ENCODE peak calls at places on chromosomes 1 and 21, in seven cellular contexts. K is NCI-H1105, Y is Caki2, M is T-cell, G is dermis blood vessel endothelial cell, C is fibroblast of mammary gland, J is mesendoderm. I is an unnamed sample.

GRCh38 chr1:106700151-106700550 is 356.3 kb upstream of the PRMT6 start:
- DNase-seq in K (no peak), Y (no peak), M (no peak), G (no peak), C (peak), J (no peak), I (no peak)

GRCh38 chr1:58396150-58396549 is 150.4 kb downstream of the OMA1 start:
- DNase-seq in K (no peak), Y (no peak), M (no peak), G (peak), C (no peak), J (no peak), I (no peak)

GRCh38 chr1:160061376-160062100 is 8.4 kb downstream of the KCNJ10 start:
- DNase-seq in K (no peak), Y (no peak), M (no peak), G (no peak), C (no peak), J (peak), I (no peak)

GRCh38 chr1:24392982-24393645 is 20.5 kb downstream of the STPG1 start:
- DNase-seq in K (no peak), Y (no peak), M (no peak), G (no peak), C (no peak), J (no peak), I (no peak)

GRCh38 chr1:3625151-3625907 is 514 bp downstream of the TPRG1L start:
- DNase-seq in K (peak), Y (peak), M (peak), G (peak), C (peak), J (peak), I (no peak)

GRCh38 chr1:36553591-36554417 is 71.1 kb upstream of the CSF3R start:
- DNase-seq in K (peak), Y (peak), M (peak), G (peak), C (peak), J (peak), I (peak)

GRCh38 chr1:28437260-28437923 is 67.9 kb downstream of the PHACTR4 start:
- DNase-seq in K (no peak), Y (peak), M (no peak), G (peak), C (peak), J (peak), I (no peak)

GRCh38 chr1:93704063-93704462 is 22.4 kb upstream of the BCAR3 start:
- DNase-seq in K (no peak), Y (no peak), M (no peak), G (no peak), C (no peak), J (no peak), I (no peak)

GRCh38 chr1:31688233-31688918 is 15.4 kb downstream of the COL16A1 start:
- DNase-seq in K (no peak), Y (no peak), M (no peak), G (no peak), C (no peak), J (no peak), I (no peak)

GRCh38 chr1:67668660-67669059 is 16.3 kb upstream of the GADD45A start:
- DNase-seq in K (no peak), Y (no peak), M (no peak), G (no peak), C (peak), J (no peak), I (no peak)

GRCh38 chr1:227945891-227946623 is 1.7 kb downstream of the WNT9A start:
- DNase-seq in K (no peak), Y (peak), M (no peak), G (peak), C (peak), J (peak), I (no peak)

GRCh38 chr21:41564871-41565281 is 56.9 kb upstream of the TMPRSS2 start:
- DNase-seq in K (no peak), Y (no peak), M (no peak), G (peak), C (peak), J (no peak), I (no peak)

GRCh38 chr1:18950415-18951026 is 6.0 kb downstream of the IFFO2 start:
- DNase-seq in K (no peak), Y (no peak), M (no peak), G (peak), C (no peak), J (no peak), I (no peak)

GRCh38 chr21:41784456-41785102 is 17.7 kb upstream of the RIPK4 start:
- DNase-seq in K (no peak), Y (no peak), M (no peak), G (no peak), C (no peak), J (no peak), I (no peak)

GRCh38 chr1:224707849-224708725 is 92.0 kb downstream of the CNIH3 start:
- DNase-seq in K (no peak), Y (no peak), M (no peak), G (no peak), C (peak), J (no peak), I (no peak)

GRCh38 chr1:41545996-41546938 is 61.8 kb upstream of the EDN2 start:
- DNase-seq in K (no peak), Y (no peak), M (no peak), G (no peak), C (peak), J (no peak), I (no peak)

GRCh38 chr21:45989355-45990048 is 7.9 kb downstream of the COL6A1 start:
- DNase-seq in K (no peak), Y (no peak), M (no peak), G (no peak), C (no peak), J (no peak), I (no peak)

GRCh38 chr21:44869860-44870747 is 3.4 kb downstream of the PTTG1IP start:
- DNase-seq in K (no peak), Y (peak), M (no peak), G (peak), C (peak), J (peak), I (no peak)

GRCh38 chr21:28487455-28488070 is 505.1 kb downstream of the LTN1 start:
- DNase-seq in K (no peak), Y (no peak), M (no peak), G (no peak), C (peak), J (no peak), I (no peak)

GRCh38 chr1:83508485-83509151 is 490.3 kb downstream of the TTLL7 start:
- DNase-seq in K (no peak), Y (no peak), M (peak), G (no peak), C (peak), J (peak), I (peak)

GRCh38 chr1:94411217-94411616 is 7.0 kb upstream of the ABCD3 start:
- DNase-seq in K (no peak), Y (no peak), M (no peak), G (no peak), C (no peak), J (no peak), I (no peak)

GRCh38 chr1:8910914-8911313 is 32.4 kb upstream of the ENO1 start:
- DNase-seq in K (no peak), Y (no peak), M (no peak), G (peak), C (no peak), J (no peak), I (no peak)

GRCh38 chr1:10212476-10212875 is 2.1 kb downstream of the KIF1B start:
- DNase-seq in K (no peak), Y (no peak), M (no peak), G (no peak), C (no peak), J (no peak), I (no peak)

GRCh38 chr1:19616489-19616888 is 27.6 kb upstream of the NBL1 start:
- DNase-seq in K (no peak), Y (peak), M (no peak), G (no peak), C (peak), J (no peak), I (no peak)

GRCh38 chr1:45493116-45493697 is 2.2 kb upstream of the TESK2 start:
- DNase-seq in K (peak), Y (no peak), M (peak), G (peak), C (peak), J (peak), I (peak)

GRCh38 chr1:53693773-53694717 is 44.9 kb downstream of the GLIS1 start:
- DNase-seq in K (no peak), Y (no peak), M (no peak), G (peak), C (peak), J (peak), I (no peak)

GRCh38 chr1:65114312-65114711 is 33.7 kb upstream of the AK4 start:
- DNase-seq in K (peak), Y (no peak), M (no peak), G (peak), C (no peak), J (no peak), I (no peak)

GRCh38 chr1:202155478-202156021 is 4.9 kb downstream of the PTPN7 start:
- DNase-seq in K (no peak), Y (peak), M (no peak), G (peak), C (peak), J (no peak), I (no peak)

GRCh38 chr1:165253818-165254254 is 102.7 kb downstream of the LMX1A start:
- DNase-seq in K (no peak), Y (no peak), M (no peak), G (no peak), C (no peak), J (peak), I (no peak)

GRCh38 chr1:26234644-26235384 is 814 bp downstream of the CEP85 start:
- DNase-seq in K (no peak), Y (peak), M (no peak), G (peak), C (peak), J (peak), I (no peak)

GRCh38 chr1:52955129-52955970 is 28.3 kb downstream of the SCP2 start:
- DNase-seq in K (no peak), Y (peak), M (no peak), G (peak), C (peak), J (no peak), I (no peak)

GRCh38 chr1:184456189-184456588 is 69.4 kb downstream of the C1orf21 start:
- DNase-seq in K (no peak), Y (no peak), M (no peak), G (no peak), C (no peak), J (no peak), I (no peak)

GRCh38 chr1:153683853-153684252 is 5.4 kb downstream of the NPR1 start:
- DNase-seq in K (no peak), Y (peak), M (no peak), G (no peak), C (peak), J (no peak), I (no peak)

GRCh38 chr1:199687321-199687720 is 340.2 kb upstream of the NR5A2 start:
- DNase-seq in K (no peak), Y (no peak), M (no peak), G (peak), C (peak), J (peak), I (no peak)

GRCh38 chr1:239040523-239040922 is 345.8 kb upstream of the CHRM3 start:
- DNase-seq in K (no peak), Y (no peak), M (no peak), G (no peak), C (no peak), J (no peak), I (no peak)